ENCODE peak calls at places on chromosomes 13 and 19, in six cellular contexts. N is tibial nerve, P is adrenal gland, E is K562, J is suprapubic skin, S is uterus. D is an unnamed sample.

GRCh38 chr13:110872768-110873638 is 41.9 kb downstream of the ANKRD10 start:
- DNase-seq in N (no peak), J (no peak), P (no peak), S (no peak), E (no peak), D (no peak)

GRCh38 chr19:6737873-6738725 is 719 bp upstream of the GPR108 start:
- DNase-seq in P (peak; percentile 99), E (peak; percentile 64), S (peak; percentile 99), J (peak; percentile 96), N (peak; percentile 100), D (peak; percentile 97)

GRCh38 chr19:816500-816857 is 5.3 kb downstream of the PLPPR3 start:
- DNase-seq in E (no peak), P (no peak), J (no peak), S (no peak), N (no peak), D (no peak)

GRCh38 chr13:19586904-19587634 is 25.7 kb upstream of the TPTE2 start:
- DNase-seq in J (no peak), N (no peak), P (peak; percentile 26), E (peak; percentile 23), S (no peak), D (peak; percentile 28)

GRCh38 chr19:29264897-29265296 is 51.9 kb upstream of the UQCRFS1 start:
- DNase-seq in N (no peak), S (no peak), P (no peak), J (no peak), E (no peak), D (no peak)

GRCh38 chr13:52374389-52374788 is 31.6 kb downstream of the THSD1 start:
- DNase-seq in S (no peak), P (no peak), E (no peak), N (no peak), J (no peak), D (peak; percentile 68)

GRCh38 chr13:114081761-114082681 is 50.4 kb downstream of the RASA3 start:
- DNase-seq in J (peak; percentile 62), E (no peak), P (no peak), S (peak; percentile 11), N (no peak), D (no peak)

GRCh38 chr13:98664047-98664446 is 87.1 kb upstream of the STK24 start:
- DNase-seq in N (no peak), P (peak; percentile 8), S (no peak), J (no peak), E (no peak), D (no peak)

GRCh38 chr19:3160219-3160618 is 18.4 kb upstream of the S1PR4 start:
- DNase-seq in P (no peak), E (no peak), S (no peak), N (no peak), J (no peak), D (no peak)
- H3K4me1 ChIP-seq in P (peaks cover 2% of the 10 kb centered on the region), E (peaks cover 10% of the 10 kb centered on the region), S (no peaks in the 10 kb centered on the region), N (no peaks in the 10 kb centered on the region), J (peaks cover 11% of the 10 kb centered on the region), D (no peaks in the 10 kb centered on the region)

DNA sequence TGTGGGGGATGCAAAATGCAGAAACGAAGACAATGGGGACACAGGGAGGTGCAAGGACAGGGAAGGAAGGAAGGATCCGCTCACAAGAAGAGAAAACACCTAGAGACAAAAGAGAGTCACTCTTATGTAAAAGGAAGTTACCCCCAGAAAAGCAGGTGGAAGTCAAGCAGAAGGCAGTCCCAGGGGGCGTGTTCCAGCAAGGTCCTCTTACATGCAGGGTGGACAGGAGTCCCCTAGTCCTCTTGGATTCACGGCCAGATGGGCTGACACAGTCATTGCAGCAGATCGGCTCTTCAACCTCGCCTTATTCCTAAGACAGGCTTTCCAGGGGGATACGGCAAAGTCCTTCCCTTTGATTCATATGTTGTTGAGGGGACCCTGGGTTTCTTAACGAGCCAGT is 83.9 kb upstream of the SPATA13 start:
- DNase-seq in E (no peak), N (no peak), S (no peak), P (no peak), J (no peak), D (no peak)
- H3K27ac ChIP-seq in E (no peak overlapping the region), N (no peak overlapping the region), S (no peak overlapping the region), P (peak overlapping the region; percentile 62), J (no peak overlapping the region), D (no peak overlapping the region)

GRCh38 chr13:104487006-104487405 is 1420.8 kb upstream of the SLC10A2 start:
- DNase-seq in P (no peak), E (no peak), S (no peak), N (no peak), J (no peak), D (no peak)

GRCh38 chr13:104485571-104485970 is 1419.4 kb upstream of the SLC10A2 start:
- DNase-seq in S (no peak), N (no peak), P (no peak), E (no peak), J (no peak), D (no peak)

GRCh38 chr13:104483631-104484030 is 1417.4 kb upstream of the SLC10A2 start:
- DNase-seq in P (no peak), J (no peak), S (no peak), E (no peak), N (no peak), D (no peak)
- TF ChIP-seq POLR2A in P (no peak), J (no peak), S (no peak), E (no peak), N (no peak), D (no peak)

GRCh38 chr13:77026255-77026782 is 640 bp downstream of the FBXL3 start:
- DNase-seq in P (peak; percentile 89), S (peak; percentile 78), E (peak; percentile 81), N (peak; percentile 70), J (peak; percentile 92), D (peak; percentile 84)
- H3K4me1 ChIP-seq in P (peaks cover 52% of the 10 kb centered on the region), S (no peaks in the 10 kb centered on the region), E (peaks cover 6% of the 10 kb centered on the region), N (peaks cover 24% of the 10 kb centered on the region), J (peaks cover 46% of the 10 kb centered on the region), D (peaks cover 39% of the 10 kb centered on the region)